ENCODE peak calls at places on chromosome 5, in six cellular contexts. L is GM23248, C is fibroblast of mammary gland, G is mesendoderm, Z is body of pancreas, V is neuronal stem cell. E is an unnamed sample.

GRCh38 chr5:95846554-95847260 is 24.2 kb upstream of the GLRX start:
- DNase-seq in G (peak), V (peak), L (peak), Z (peak), C (peak), E (no peak)

GRCh38 chr5:133290669-133291235 is 238.9 kb downstream of the HSPA4 start:
- DNase-seq in V (no peak), L (no peak), G (no peak), C (no peak), Z (no peak), E (no peak)

GRCh38 chr5:100683881-100684280 is 148.7 kb downstream of the FAM174A start:
- DNase-seq in V (no peak), C (no peak), G (no peak), L (no peak), Z (no peak), E (no peak)

GRCh38 chr5:170420809-170421412 is 31.7 kb upstream of the KCNMB1 start:
- DNase-seq in G (peak), C (peak), V (peak), Z (peak), L (peak), E (peak)

GRCh38 chr5:153654444-153654843 is 164.0 kb downstream of the GRIA1 start:
- DNase-seq in C (peak), Z (no peak), L (peak), G (no peak), V (no peak), E (no peak)

GRCh38 chr5:31481531-31481930 is 50.4 kb downstream of the DROSHA start:
- DNase-seq in G (no peak), C (no peak), V (no peak), L (no peak), Z (no peak), E (no peak)

GRCh38 chr5:37839441-37840035 is 303 bp downstream of the GDNF start:
- DNase-seq in V (no peak), C (peak), Z (peak), G (peak), L (peak), E (no peak)

GRCh38 chr5:108747111-108748009 is at the start of gene FER:
- DNase-seq in G (peak), V (no peak), C (peak), L (peak), Z (peak), E (no peak)

GRCh38 chr5:75847561-75848021 is 130.4 kb upstream of the POC5 start:
- DNase-seq in C (no peak), Z (no peak), V (no peak), L (no peak), G (no peak), E (no peak)

GRCh38 chr5:14268236-14268701 is 125.1 kb downstream of the TRIO start:
- DNase-seq in Z (no peak), G (peak), C (peak), V (no peak), L (peak), E (no peak)

GRCh38 chr5:32709789-32710334 is 1.3 kb upstream of the NPR3 start:
- DNase-seq in L (peak), Z (peak), V (peak), G (peak), C (peak), E (no peak)

GRCh38 chr5:175842947-175843793 is 28.2 kb upstream of the CPLX2 start:
- DNase-seq in C (peak), L (peak), V (peak), G (peak), Z (no peak), E (no peak)

GRCh38 chr5:57989378-57989777 is 470.5 kb downstream of the PLK2 start:
- DNase-seq in Z (no peak), L (peak), C (peak), V (no peak), G (no peak), E (no peak)

GRCh38 chr5:18745988-18746615 is 1111.8 kb downstream of the TAF11L14 start:
- DNase-seq in Z (no peak), L (peak), G (no peak), C (peak), V (no peak), E (no peak)
- H3K4me3 ChIP-seq in Z (no peak), L (peak), G (no peak), C (peak), V (no peak), E (peak)

DNA sequence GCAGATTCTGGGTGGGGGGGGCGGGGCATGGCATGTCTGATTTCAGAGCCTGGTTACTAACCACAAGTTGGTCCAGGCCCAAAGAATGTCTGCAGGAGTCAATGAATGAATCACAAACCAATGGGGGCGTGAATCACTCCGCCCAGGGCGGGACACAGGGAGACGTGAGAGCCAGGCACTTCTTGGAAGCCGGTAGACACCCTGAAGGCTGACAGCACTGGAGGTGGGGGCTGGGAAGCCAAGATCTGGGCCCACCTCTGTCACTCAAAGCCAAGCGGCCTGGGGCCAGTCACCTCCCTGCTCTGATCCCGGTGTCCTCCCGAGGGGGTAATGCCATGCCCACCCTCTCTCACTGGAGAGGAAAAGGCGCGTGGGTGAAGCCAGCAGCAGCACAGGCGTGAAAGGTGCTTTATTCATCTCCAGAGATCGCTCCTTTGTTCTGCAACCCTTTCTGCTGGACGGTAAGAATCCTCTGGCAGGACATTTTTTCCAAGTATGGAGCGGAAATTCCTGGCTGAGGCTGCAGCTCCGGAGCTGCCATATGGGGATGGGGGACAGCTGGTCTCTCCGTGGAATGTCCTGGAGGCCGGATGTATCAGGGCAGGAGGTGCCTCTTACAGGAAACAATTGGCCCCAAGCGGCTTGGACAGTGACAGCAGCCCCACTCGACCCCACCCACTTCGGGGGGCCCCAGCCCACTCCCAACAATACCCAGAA is 85.0 kb downstream of the STK10 start:
- DNase-seq in Z (no peak), C (peak), L (peak), G (peak), V (peak), E (peak)
- H3K4me3 ChIP-seq in Z (no peak), C (peak), L (peak), G (no peak), V (peak), E (no peak)

GRCh38 chr5:122078116-122078865 is at the start of gene LOX:
- DNase-seq in Z (peak), L (peak), V (peak), C (peak), G (peak), E (peak)
- H3K4me3 ChIP-seq in Z (peak), L (peak), V (peak), C (peak), G (peak), E (peak)

GRCh38 chr5:148651528-148651927 is 2.8 kb downstream of the HTR4 start:
- DNase-seq in C (no peak), L (no peak), V (no peak), Z (no peak), G (no peak), E (no peak)

GRCh38 chr5:148653840-148654781 is at the start of gene HTR4:
- DNase-seq in L (no peak), Z (no peak), G (no peak), V (no peak), C (no peak), E (no peak)

DNA sequence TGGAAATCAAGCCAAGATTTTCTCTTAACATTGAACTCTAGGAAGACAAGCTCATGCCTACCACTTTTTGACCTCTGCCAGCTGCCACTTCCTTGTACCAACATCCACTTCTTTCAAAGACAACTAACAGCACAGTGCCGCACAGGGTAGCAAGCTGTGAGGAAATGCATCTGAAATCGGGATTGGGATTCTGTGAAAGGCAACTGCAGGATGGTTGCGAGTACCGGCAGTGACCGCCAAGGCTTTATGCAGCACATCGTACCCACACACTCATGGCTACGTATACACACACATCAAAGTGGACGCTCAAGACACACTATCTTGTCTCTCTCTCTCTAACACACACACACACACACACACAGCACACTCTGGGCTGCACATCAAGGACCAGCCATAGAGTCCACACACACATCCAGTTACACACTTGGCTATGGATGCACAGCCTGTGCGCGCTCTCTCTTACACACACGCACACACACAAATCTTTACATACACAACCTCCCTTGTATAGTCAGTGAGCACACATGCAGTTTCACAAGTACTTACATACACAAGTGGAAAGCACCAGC is 972 bp downstream of the HTR4 start:
- DNase-seq in G (no peak), V (no peak), L (no peak), Z (no peak), C (no peak), E (no peak)
- H3K4me3 ChIP-seq in G (no peak), V (no peak), L (no peak), Z (no peak), C (no peak), E (no peak)

DNA sequence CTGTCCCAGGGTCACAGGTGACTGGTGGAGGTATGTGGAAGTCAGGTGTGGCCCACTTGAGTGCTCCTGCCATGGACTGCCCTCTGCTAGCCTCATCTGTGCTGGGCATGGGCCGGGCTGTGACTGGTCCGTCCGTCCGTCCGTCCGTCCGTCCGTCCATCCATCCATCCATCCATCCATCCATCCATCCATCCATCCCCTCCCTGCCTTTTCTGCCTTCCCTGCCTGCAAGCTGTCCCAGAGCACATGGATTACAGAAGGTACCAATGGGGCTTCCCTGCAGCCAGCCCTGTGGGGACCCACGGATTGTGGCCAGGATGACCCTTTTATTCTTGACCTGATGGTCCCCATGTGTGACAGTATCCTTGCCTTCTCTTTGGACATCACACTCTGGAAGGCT is 92.5 kb downstream of the MACROH2A1 start:
- DNase-seq in L (no peak), C (no peak), Z (no peak), G (no peak), V (no peak), E (no peak)
- H3K4me3 ChIP-seq in L (no peak), C (no peak), Z (no peak), G (no peak), V (no peak), E (no peak)

GRCh38 chr5:154923441-154924430 is 14.3 kb downstream of the GEMIN5 start:
- DNase-seq in G (no peak), V (no peak), L (no peak), Z (no peak), C (no peak), E (no peak)
- H3K4me3 ChIP-seq in G (no peak), V (no peak), L (no peak), Z (no peak), C (no peak), E (no peak)

GRCh38 chr5:151683936-151684586 is 2.7 kb downstream of the SPARC start:
- DNase-seq in L (peak), C (no peak), Z (no peak), V (no peak), G (no peak), E (no peak)

GRCh38 chr5:151684690-151685361 is 1.9 kb downstream of the SPARC start:
- DNase-seq in V (peak), Z (no peak), C (peak), L (peak), G (peak), E (no peak)

GRCh38 chr5:151688406-151688805 is 1.7 kb upstream of the SPARC start:
- DNase-seq in V (no peak), G (no peak), Z (no peak), L (no peak), C (no peak), E (no peak)

GRCh38 chr5:151686673-151687378 is at the start of gene SPARC:
- DNase-seq in G (peak), L (peak), Z (peak), C (peak), V (peak), E (peak)

GRCh38 chr5:151685749-151686672 is 704 bp downstream of the SPARC start:
- DNase-seq in Z (no peak), L (peak), G (peak), V (no peak), C (peak), E (no peak)
- H3K4me3 ChIP-seq in Z (no peak), L (peak), G (peak), V (peak), C (peak), E (peak)

E was measured in breast epithelium.